ENCODE peak calls at places on chromosome X, in six cellular contexts. T is dorsolateral prefrontal cortex, M is cardiac fibroblast, Z is AG09309, Q is GM12865, X is foreskin fibroblast. L is an unnamed sample.

GRCh38 chrX:39896951-39897740 is 200.6 kb downstream of the BCOR start:
- DNase-seq in X (peak), T (no peak), M (peak), Q (no peak), Z (no peak), L (peak)

GRCh38 chrX:56788229-56788628 is 59.2 kb downstream of the NBDY start:
- DNase-seq in Z (no peak), T (no peak), M (no peak), X (no peak), Q (no peak), L (no peak)

GRCh38 chrX:43970528-43970927 is 2.7 kb downstream of the NDP start:
- DNase-seq in X (peak), M (no peak), Z (no peak), Q (no peak), T (no peak), L (no peak)

GRCh38 chrX:149469406-149469805 is 35.7 kb downstream of the IDS start:
- DNase-seq in Z (no peak), T (no peak), M (no peak), X (peak), Q (no peak), L (no peak)

GRCh38 chrX:39900788-39901170 is 197.0 kb downstream of the BCOR start:
- DNase-seq in Q (no peak), T (no peak), X (peak), M (no peak), Z (no peak), L (no peak)

GRCh38 chrX:74536142-74537010 is 78.0 kb downstream of the RLIM start:
- DNase-seq in Q (peak), Z (no peak), T (peak), X (peak), M (peak), L (peak)

GRCh38 chrX:101550825-101551767 is 749 bp downstream of the ARMCX1 start:
- DNase-seq in M (peak), Q (no peak), Z (no peak), T (no peak), X (peak), L (peak)

GRCh38 chrX:49230500-49231232 is 2.5 kb downstream of the CACNA1F start:
- DNase-seq in X (peak), M (no peak), Z (no peak), Q (peak), T (no peak), L (no peak)

GRCh38 chrX:31130457-31131215 is 58.8 kb upstream of the FTHL17 start:
- DNase-seq in Q (no peak), Z (peak), M (peak), X (peak), T (no peak), L (no peak)

GRCh38 chrX:16185725-16186136 is 18.4 kb downstream of the MAGEB17 start:
- DNase-seq in Z (peak), T (no peak), X (peak), M (peak), Q (peak), L (no peak)

GRCh38 chrX:44872319-44872816 is 620 bp upstream of the KDM6A start:
- DNase-seq in M (no peak), Q (no peak), Z (no peak), T (no peak), X (peak), L (peak)

GRCh38 chrX:149962859-149963757 is 24.8 kb upstream of the EOLA2 start:
- DNase-seq in M (peak), Q (peak), Z (peak), T (peak), X (peak), L (no peak)

GRCh38 chrX:118484216-118484903 is 11.3 kb upstream of the DOCK11 start:
- DNase-seq in Z (no peak), M (no peak), X (no peak), T (no peak), Q (no peak), L (no peak)

GRCh38 chrX:149541521-149542047 is 772 bp downstream of the EOLA1 start:
- DNase-seq in M (no peak), X (peak), Q (no peak), T (no peak), Z (no peak), L (no peak)

GRCh38 chrX:46617906-46618305 is 44.3 kb downstream of the CHST7 start:
- DNase-seq in Q (no peak), M (no peak), T (no peak), X (no peak), Z (no peak), L (no peak)

GRCh38 chrX:11351375-11352295 is 58.4 kb downstream of the AMELX start:
- DNase-seq in Q (no peak), Z (peak), M (peak), X (peak), T (no peak), L (no peak)

GRCh38 chrX:5726246-5726645 is 502.4 kb downstream of the NLGN4X start:
- DNase-seq in T (no peak), X (peak), Z (no peak), M (no peak), Q (no peak), L (no peak)

GRCh38 chrX:150688911-150689451 is 4.2 kb upstream of the MTMR1 start:
- DNase-seq in X (peak), T (no peak), Z (peak), Q (no peak), M (peak), L (no peak)

GRCh38 chrX:65926095-65927019 is 113.5 kb downstream of the VSIG4 start:
- DNase-seq in Z (no peak), X (no peak), M (no peak), T (no peak), Q (peak), L (no peak)

GRCh38 chrX:100994352-100995281 is 25.1 kb downstream of the ARL13A start:
- DNase-seq in M (peak), X (peak), Q (peak), Z (no peak), T (no peak), L (no peak)

GRCh38 chrX:52995135-52995973 is 37.0 kb upstream of the FAM156A start:
- DNase-seq in Z (peak), M (peak), X (peak), T (peak), Q (peak), L (peak)

GRCh38 chrX:20409991-20410390 is 143.3 kb upstream of the RPS6KA3 start:
- DNase-seq in T (no peak), Z (no peak), X (no peak), Q (no peak), M (no peak), L (no peak)

GRCh38 chrX:102976793-102977495 is 39.9 kb downstream of the RAB40AL start:
- DNase-seq in Z (peak), M (no peak), X (peak), T (no peak), Q (no peak), L (no peak)

GRCh38 chrX:54248309-54248708 is 65.3 kb upstream of the FAM120C start:
- DNase-seq in X (peak), M (peak), Q (peak), T (no peak), Z (peak), L (no peak)

GRCh38 chrX:117689956-117690355 is 426.7 kb downstream of the KLHL13 start:
- DNase-seq in Q (no peak), X (no peak), Z (no peak), M (no peak), T (no peak), L (no peak)

GRCh38 chrX:67720344-67720743 is 176.5 kb downstream of the AR start:
- DNase-seq in Z (no peak), Q (no peak), X (peak), M (no peak), T (no peak), L (no peak)

GRCh38 chrX:87706134-87706533 is 188.5 kb downstream of the KLHL4 start:
- DNase-seq in T (no peak), X (no peak), Z (no peak), Q (no peak), M (no peak), L (no peak)

GRCh38 chrX:147737690-147738089 is 174.0 kb upstream of the FMR1 start:
- DNase-seq in Z (no peak), T (no peak), M (no peak), X (no peak), Q (no peak), L (no peak)

GRCh38 chrX:9940397-9940796 is 26.8 kb upstream of the CLDN34 start:
- DNase-seq in T (no peak), M (peak), Q (no peak), Z (no peak), X (peak), L (no peak)

GRCh38 chrX:103211012-103211715 is 3.7 kb upstream of the BEX4 start:
- DNase-seq in Z (no peak), M (peak), T (no peak), Q (peak), X (peak), L (no peak)

GRCh38 chrX:581717-582116 is 48.9 kb upstream of the SHOX start:
- DNase-seq in Q (no peak), M (no peak), T (no peak), Z (no peak), X (peak), L (no peak)
- TF ChIP-seq CTCF in Q (no peak), M (no peak), T (no peak), Z (no peak), X (no peak), L (no peak)

GRCh38 chrX:68897118-68897517 is 68.3 kb downstream of the EFNB1 start:
- DNase-seq in X (no peak), T (no peak), Z (no peak), M (no peak), Q (no peak), L (no peak)

GRCh38 chrX:68894142-68894512 is 65.3 kb downstream of the EFNB1 start:
- DNase-seq in Z (no peak), X (no peak), Q (no peak), M (no peak), T (no peak), L (no peak)

GRCh38 chrX:68896581-68896980 is 67.8 kb downstream of the EFNB1 start:
- DNase-seq in X (no peak), M (no peak), T (no peak), Z (no peak), Q (no peak), L (no peak)

GRCh38 chrX:68894513-68895338 is 65.9 kb downstream of the EFNB1 start:
- DNase-seq in Z (no peak), T (peak), X (peak), Q (no peak), M (peak), L (no peak)

DNA sequence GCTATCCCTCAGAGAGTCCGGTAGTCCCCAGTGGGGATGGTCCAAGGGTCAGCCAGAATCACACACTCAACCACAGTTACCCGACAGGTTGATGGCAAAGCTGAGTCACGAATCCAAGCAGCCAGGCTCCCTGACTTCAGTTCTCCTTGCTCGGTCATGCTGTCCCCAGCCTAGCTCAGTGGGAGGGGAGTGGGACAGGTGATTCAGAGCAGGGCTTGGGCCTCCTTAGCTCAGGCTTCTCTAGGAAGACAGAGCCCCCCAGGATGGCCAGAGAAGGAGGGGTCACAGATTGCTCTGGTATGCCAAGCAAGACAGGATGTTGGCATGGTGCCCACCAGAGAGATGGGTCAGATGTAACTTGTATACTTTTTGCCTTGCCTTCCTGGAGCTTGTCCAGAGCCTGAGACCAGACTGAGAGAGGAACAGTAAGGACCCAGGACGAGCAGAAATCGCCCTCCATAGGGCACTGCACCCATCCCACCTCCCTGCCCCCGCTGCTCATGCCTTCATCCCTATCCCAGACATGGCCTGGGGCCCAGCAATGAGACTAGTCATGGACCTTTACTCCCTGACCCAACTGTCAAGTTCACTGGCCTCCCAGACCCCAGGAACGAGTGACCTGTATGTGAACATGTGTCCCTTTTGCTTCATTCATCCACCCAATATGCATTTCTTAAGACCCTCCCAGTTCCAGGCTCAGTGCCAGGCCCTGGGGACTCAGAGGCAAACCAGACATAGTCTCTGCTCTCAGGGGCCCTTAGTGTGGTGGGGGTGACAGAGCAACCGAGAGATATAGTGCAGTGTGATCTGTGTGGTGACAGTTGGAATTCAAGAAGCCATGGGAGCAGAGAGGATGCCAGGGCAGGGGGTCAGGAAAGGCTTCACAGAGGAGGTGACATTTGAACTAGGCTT is 66.8 kb downstream of the EFNB1 start:
- DNase-seq in X (peak), Q (no peak), M (peak), T (no peak), Z (no peak), L (no peak)
- TF ChIP-seq CTCF in X (no peak), Q (no peak), M (no peak), T (no peak), Z (no peak), L (no peak)

GRCh38 chrX:152086141-152086540 is 52.2 kb downstream of the MAGEA10 start:
- DNase-seq in Z (no peak), Q (no peak), M (no peak), T (no peak), X (no peak), L (no peak)
- TF ChIP-seq CTCF in Z (no peak), Q (no peak), M (no peak), T (no peak), X (no peak), L (no peak)

DNA sequence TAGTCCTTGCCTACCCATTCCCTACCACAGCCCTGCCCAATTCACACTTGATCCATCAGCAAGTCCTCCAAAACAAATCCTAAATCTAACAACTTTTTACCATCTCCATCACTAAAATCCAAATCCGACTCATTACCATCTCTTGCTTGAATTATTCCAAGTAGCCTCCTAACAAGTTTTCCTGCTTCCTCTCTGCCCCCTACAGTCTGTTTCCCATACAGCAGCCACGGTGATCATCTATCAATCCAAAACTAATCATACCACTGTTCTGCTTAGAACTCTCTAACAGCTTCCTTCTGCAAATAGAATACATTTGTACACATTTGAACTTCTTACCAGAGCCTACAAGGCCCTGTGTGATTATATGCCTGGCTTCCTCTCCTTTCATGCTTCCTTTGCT is 133.0 kb downstream of the SHROOM4 start:
- DNase-seq in Q (peak), X (no peak), M (peak), T (no peak), Z (no peak), L (no peak)
- TF ChIP-seq CTCF in Q (no peak), X (no peak), M (peak), T (peak), Z (peak), L (peak)

DNA sequence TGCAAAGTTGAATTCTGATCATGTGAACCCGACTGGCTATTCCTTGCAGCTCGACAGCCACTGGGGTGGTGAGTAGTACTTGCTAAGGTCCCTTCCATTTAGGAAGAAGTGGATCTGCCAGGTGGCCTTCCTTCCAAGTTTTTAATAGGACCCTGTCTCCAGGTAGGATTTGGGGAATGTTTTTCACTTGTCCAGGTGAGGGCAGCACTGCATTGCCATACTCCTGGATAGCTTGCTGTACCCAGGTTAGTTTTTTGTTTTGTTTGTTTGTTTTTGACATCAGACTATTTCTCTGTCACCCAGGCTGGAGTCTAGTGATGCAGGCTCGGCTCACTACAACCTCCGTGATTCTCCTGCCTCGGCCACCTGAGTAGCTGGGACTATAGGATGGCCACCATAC is 29.8 kb downstream of the SAGE1 start:
- DNase-seq in Z (no peak), T (no peak), X (no peak), M (no peak), Q (peak), L (no peak)
- TF ChIP-seq CTCF in Z (peak), T (no peak), X (no peak), M (no peak), Q (peak), L (no peak)

GRCh38 chrX:13899607-13900006 is 82.7 kb upstream of the GPM6B start:
- DNase-seq in Q (no peak), M (peak), Z (peak), X (peak), T (no peak), L (no peak)

GRCh38 chrX:13897571-13897970 is 80.7 kb upstream of the GPM6B start:
- DNase-seq in X (peak), T (no peak), Q (no peak), M (peak), Z (no peak), L (no peak)

GRCh38 chrX:13900351-13900750 is 83.5 kb upstream of the GPM6B start:
- DNase-seq in Q (no peak), Z (no peak), M (no peak), T (no peak), X (no peak), L (no peak)

GRCh38 chrX:13898603-13899002 is 81.7 kb upstream of the GPM6B start:
- DNase-seq in X (peak), T (no peak), M (no peak), Z (no peak), Q (no peak), L (no peak)

GRCh38 chrX:13898084-13898483 is 81.2 kb upstream of the GPM6B start:
- DNase-seq in Q (peak), X (peak), T (no peak), Z (no peak), M (peak), L (no peak)
- TF ChIP-seq CTCF in Q (peak), X (peak), T (peak), Z (no peak), M (peak), L (no peak)

DNA sequence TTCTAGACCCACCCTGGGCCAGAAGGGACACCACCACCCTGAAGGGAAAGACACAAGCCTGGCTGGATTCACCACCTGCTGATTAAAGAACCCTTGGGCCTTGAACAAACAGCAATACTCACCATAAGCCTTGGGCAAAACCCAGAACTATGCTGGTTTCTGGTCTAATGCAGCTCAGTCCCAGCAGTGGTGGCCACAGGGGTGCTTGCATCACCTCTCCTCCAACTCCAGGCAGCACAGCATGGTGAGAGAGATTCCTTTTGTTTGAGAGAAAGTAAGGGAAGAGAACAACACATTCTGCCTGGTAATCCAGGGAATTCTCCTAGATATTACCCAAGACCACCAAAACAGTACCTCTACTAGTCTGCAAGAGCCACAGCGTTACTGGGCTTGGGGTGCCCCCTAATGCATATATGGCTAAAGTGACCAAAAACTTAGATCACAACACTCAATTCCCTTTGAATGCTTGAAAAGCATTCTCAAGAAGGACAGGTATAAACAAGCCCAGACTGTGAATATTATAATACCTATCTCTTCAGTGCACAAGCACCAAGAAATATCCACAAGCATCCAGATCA is 25.7 kb downstream of the RNF128 start:
- DNase-seq in M (peak), Z (no peak), X (peak), T (no peak), Q (peak), L (no peak)
- TF ChIP-seq CTCF in M (no peak), Z (peak), X (peak), T (no peak), Q (no peak), L (no peak)